ENCODE peak calls at places on chromosomes 1 and 21, in seven cellular contexts. One of them, this sample, is unnamed.

GRCh38 chr1:104780470-104781078 is 1030.9 kb downstream of the AMY1C start:
- DNase-seq in IMR-90: peak
- DNase-seq in stomach: no peak
- DNase-seq in endothelial cell of umbilical vein: peak
- DNase-seq in H1: no peak
- DNase-seq in adrenal gland: peak
- DNase-seq in body of pancreas: no peak
- DNase-seq in this sample: peak

GRCh38 chr1:226829105-226829504 is 41.3 kb upstream of the PSEN2 start:
- DNase-seq in IMR-90: no peak
- DNase-seq in stomach: no peak
- DNase-seq in endothelial cell of umbilical vein: no peak
- DNase-seq in H1: no peak
- DNase-seq in adrenal gland: no peak
- DNase-seq in body of pancreas: no peak
- DNase-seq in this sample: no peak

GRCh38 chr1:37360011-37360410 is 114.4 kb upstream of the ZC3H12A start:
- DNase-seq in IMR-90: no peak
- DNase-seq in stomach: no peak
- DNase-seq in endothelial cell of umbilical vein: no peak
- DNase-seq in H1: no peak
- DNase-seq in adrenal gland: no peak
- DNase-seq in body of pancreas: no peak
- DNase-seq in this sample: no peak

GRCh38 chr1:55640708-55641473 is 425.7 kb upstream of the USP24 start:
- DNase-seq in IMR-90: no peak
- DNase-seq in stomach: peak
- DNase-seq in endothelial cell of umbilical vein: peak
- DNase-seq in H1: no peak
- DNase-seq in adrenal gland: peak
- DNase-seq in body of pancreas: peak
- DNase-seq in this sample: no peak

GRCh38 chr1:22184892-22185612 is 42.2 kb upstream of the WNT4 start:
- DNase-seq in IMR-90: no peak
- DNase-seq in stomach: peak
- DNase-seq in endothelial cell of umbilical vein: no peak
- DNase-seq in H1: no peak
- DNase-seq in adrenal gland: peak
- DNase-seq in body of pancreas: peak
- DNase-seq in this sample: no peak

GRCh38 chr1:98556521-98557158 is 104.9 kb upstream of the SNX7 start:
- DNase-seq in IMR-90: peak
- DNase-seq in stomach: no peak
- DNase-seq in endothelial cell of umbilical vein: peak
- DNase-seq in H1: no peak
- DNase-seq in adrenal gland: no peak
- DNase-seq in body of pancreas: no peak
- DNase-seq in this sample: peak

GRCh38 chr1:151458936-151459330 is 361 bp downstream of the POGZ start:
- DNase-seq in IMR-90: peak
- DNase-seq in stomach: peak
- DNase-seq in endothelial cell of umbilical vein: peak
- DNase-seq in H1: no peak
- DNase-seq in adrenal gland: peak
- DNase-seq in body of pancreas: peak
- DNase-seq in this sample: peak

GRCh38 chr1:25623731-25624130 is 7.1 kb downstream of the MAN1C1 start:
- DNase-seq in IMR-90: no peak
- DNase-seq in stomach: no peak
- DNase-seq in endothelial cell of umbilical vein: no peak
- DNase-seq in H1: no peak
- DNase-seq in adrenal gland: no peak
- DNase-seq in body of pancreas: no peak
- DNase-seq in this sample: no peak

GRCh38 chr1:53195211-53195909 is 1.3 kb upstream of the CPT2 start:
- DNase-seq in IMR-90: no peak
- DNase-seq in stomach: no peak
- DNase-seq in endothelial cell of umbilical vein: no peak
- DNase-seq in H1: no peak
- DNase-seq in adrenal gland: no peak
- DNase-seq in body of pancreas: peak
- DNase-seq in this sample: no peak

GRCh38 chr1:238409947-238410346 is 519.2 kb upstream of the ZP4 start:
- DNase-seq in IMR-90: peak
- DNase-seq in stomach: no peak
- DNase-seq in endothelial cell of umbilical vein: no peak
- DNase-seq in H1: no peak
- DNase-seq in adrenal gland: no peak
- DNase-seq in body of pancreas: no peak
- DNase-seq in this sample: no peak

DNA sequence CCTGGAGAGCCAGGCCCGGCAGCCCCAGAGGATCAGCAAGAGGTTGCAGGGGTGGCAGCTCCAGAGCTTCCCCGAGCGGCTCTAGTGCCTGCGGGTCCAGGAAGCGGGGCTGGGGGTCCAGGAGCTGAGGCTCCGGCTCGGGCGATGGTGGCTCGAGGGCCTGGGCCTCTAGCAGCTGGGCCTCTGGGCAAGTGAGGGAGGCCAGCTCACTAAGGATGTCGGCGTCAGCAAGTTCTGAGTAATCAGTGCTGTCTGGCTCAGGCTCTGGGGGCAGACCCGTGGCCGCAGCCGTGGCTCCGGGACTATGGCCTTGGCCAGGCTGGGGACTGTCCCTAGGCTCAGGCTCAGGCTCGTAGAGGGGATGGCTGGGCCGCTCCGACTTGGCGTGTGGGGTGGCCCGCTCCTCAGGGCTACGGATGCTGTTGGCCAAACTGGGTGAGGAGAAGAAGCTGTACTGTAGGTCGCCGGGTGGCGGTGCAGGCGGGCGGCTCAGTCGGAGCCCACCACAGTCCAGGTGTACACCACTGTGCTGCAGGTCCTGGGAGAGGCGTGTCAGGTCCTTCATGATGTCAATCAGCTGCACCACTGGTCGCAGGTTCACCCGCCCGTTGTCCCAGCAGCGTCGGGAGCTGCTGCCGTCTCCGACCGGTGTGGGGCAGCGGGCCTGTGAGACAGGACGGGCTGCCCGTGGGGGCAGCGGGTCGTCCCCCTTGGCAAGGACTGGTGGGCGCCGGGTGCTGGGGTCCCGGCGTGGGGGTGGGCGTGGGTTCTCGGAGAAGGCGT is 52.6 kb downstream of the AHDC1 start:
- DNase-seq in IMR-90: no peak
- DNase-seq in stomach: no peak
- DNase-seq in endothelial cell of umbilical vein: no peak
- DNase-seq in H1: no peak
- DNase-seq in adrenal gland: peak
- DNase-seq in body of pancreas: no peak
- DNase-seq in this sample: no peak
- TF ChIP-seq POLR2A in IMR-90: no peak
- TF ChIP-seq POLR2A in stomach: no peak
- TF ChIP-seq POLR2A in endothelial cell of umbilical vein: no peak
- TF ChIP-seq POLR2A in H1: no peak
- TF ChIP-seq POLR2A in adrenal gland: peak
- TF ChIP-seq POLR2A in body of pancreas: no peak
- TF ChIP-seq POLR2A in this sample: no peak

GRCh38 chr1:41870076-41870562 is 48.6 kb downstream of the HIVEP3 start:
- DNase-seq in IMR-90: peak
- DNase-seq in stomach: no peak
- DNase-seq in endothelial cell of umbilical vein: peak
- DNase-seq in H1: no peak
- DNase-seq in adrenal gland: no peak
- DNase-seq in body of pancreas: no peak
- DNase-seq in this sample: no peak
- TF ChIP-seq POLR2A in IMR-90: no peak
- TF ChIP-seq POLR2A in stomach: no peak
- TF ChIP-seq POLR2A in endothelial cell of umbilical vein: no peak
- TF ChIP-seq POLR2A in H1: no peak
- TF ChIP-seq POLR2A in adrenal gland: no peak
- TF ChIP-seq POLR2A in body of pancreas: no peak
- TF ChIP-seq POLR2A in this sample: no peak

GRCh38 chr1:2591581-2592261 is 5.1 kb downstream of the PRXL2B start:
- DNase-seq in IMR-90: no peak
- DNase-seq in stomach: no peak
- DNase-seq in endothelial cell of umbilical vein: no peak
- DNase-seq in H1: no peak
- DNase-seq in adrenal gland: no peak
- DNase-seq in body of pancreas: no peak
- DNase-seq in this sample: no peak

GRCh38 chr1:2594001-2594640 is 7.5 kb downstream of the PRXL2B start:
- DNase-seq in IMR-90: no peak
- DNase-seq in stomach: peak
- DNase-seq in endothelial cell of umbilical vein: peak
- DNase-seq in H1: no peak
- DNase-seq in adrenal gland: peak
- DNase-seq in body of pancreas: peak
- DNase-seq in this sample: no peak

GRCh38 chr1:2593251-2593878 is 6.8 kb downstream of the PRXL2B start:
- DNase-seq in IMR-90: no peak
- DNase-seq in stomach: no peak
- DNase-seq in endothelial cell of umbilical vein: no peak
- DNase-seq in H1: no peak
- DNase-seq in adrenal gland: no peak
- DNase-seq in body of pancreas: peak
- DNase-seq in this sample: no peak

GRCh38 chr1:2591233-2591580 is 4.6 kb downstream of the PRXL2B start:
- DNase-seq in IMR-90: no peak
- DNase-seq in stomach: no peak
- DNase-seq in endothelial cell of umbilical vein: no peak
- DNase-seq in H1: no peak
- DNase-seq in adrenal gland: no peak
- DNase-seq in body of pancreas: no peak
- DNase-seq in this sample: no peak

GRCh38 chr1:2592672-2593071 is 6.1 kb downstream of the PRXL2B start:
- DNase-seq in IMR-90: no peak
- DNase-seq in stomach: peak
- DNase-seq in endothelial cell of umbilical vein: no peak
- DNase-seq in H1: no peak
- DNase-seq in adrenal gland: no peak
- DNase-seq in body of pancreas: peak
- DNase-seq in this sample: no peak
- TF ChIP-seq POLR2A in IMR-90: no peak
- TF ChIP-seq POLR2A in stomach: no peak
- TF ChIP-seq POLR2A in endothelial cell of umbilical vein: no peak
- TF ChIP-seq POLR2A in H1: no peak
- TF ChIP-seq POLR2A in adrenal gland: no peak
- TF ChIP-seq POLR2A in body of pancreas: peak
- TF ChIP-seq POLR2A in this sample: no peak

DNA sequence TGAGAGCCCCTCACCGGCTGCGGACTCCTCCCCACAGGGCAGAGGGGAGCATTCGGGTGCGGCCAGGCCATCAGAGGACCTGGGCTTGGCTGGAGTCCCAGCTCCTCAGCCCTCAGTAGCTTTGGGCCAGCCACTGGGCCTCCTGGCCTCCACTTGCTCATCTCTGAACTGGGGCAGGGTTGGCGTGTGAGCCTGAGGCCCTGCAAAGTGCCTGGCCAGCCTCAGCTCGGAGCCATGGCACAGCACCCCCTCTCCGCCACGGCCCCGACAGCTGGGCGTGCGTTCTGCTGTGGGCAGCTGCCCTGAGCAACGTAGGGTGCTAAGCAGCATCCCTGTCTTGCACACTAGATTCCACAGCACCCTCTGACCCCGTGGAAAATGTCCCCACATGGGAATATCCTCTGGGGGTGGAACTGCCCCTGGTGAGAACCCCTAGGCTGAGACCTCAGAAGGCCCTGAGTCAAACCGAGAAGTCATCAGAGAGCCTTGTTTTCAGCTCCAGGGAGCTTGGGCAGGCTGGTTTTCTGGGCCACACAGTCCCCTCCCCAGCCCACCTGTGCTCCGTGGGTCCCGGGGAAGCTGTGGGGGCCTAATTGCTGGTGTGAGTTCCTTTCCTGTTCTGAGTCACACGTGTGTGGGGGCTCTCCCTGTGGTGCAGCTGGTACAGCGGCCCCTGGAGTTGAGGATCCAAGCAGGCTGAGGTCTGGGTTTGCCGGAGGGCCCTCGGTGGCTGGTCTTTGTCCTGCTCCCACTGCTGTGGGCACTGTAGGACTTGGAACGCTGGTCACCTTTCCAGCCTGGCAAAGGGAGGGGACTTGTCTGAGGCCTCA is 24.5 kb downstream of the TP73 start:
- DNase-seq in IMR-90: no peak
- DNase-seq in stomach: no peak
- DNase-seq in endothelial cell of umbilical vein: no peak
- DNase-seq in H1: no peak
- DNase-seq in adrenal gland: no peak
- DNase-seq in body of pancreas: no peak
- DNase-seq in this sample: no peak
- TF ChIP-seq POLR2A in IMR-90: no peak
- TF ChIP-seq POLR2A in stomach: no peak
- TF ChIP-seq POLR2A in endothelial cell of umbilical vein: no peak
- TF ChIP-seq POLR2A in H1: no peak
- TF ChIP-seq POLR2A in adrenal gland: no peak
- TF ChIP-seq POLR2A in body of pancreas: no peak
- TF ChIP-seq POLR2A in this sample: no peak

GRCh38 chr21:26788783-26789182 is 56.4 kb downstream of the ADAMTS1 start:
- DNase-seq in IMR-90: peak
- DNase-seq in stomach: no peak
- DNase-seq in endothelial cell of umbilical vein: peak
- DNase-seq in H1: no peak
- DNase-seq in adrenal gland: peak
- DNase-seq in body of pancreas: peak
- DNase-seq in this sample: no peak
- TF ChIP-seq POLR2A in IMR-90: no peak
- TF ChIP-seq POLR2A in stomach: no peak
- TF ChIP-seq POLR2A in endothelial cell of umbilical vein: no peak
- TF ChIP-seq POLR2A in H1: no peak
- TF ChIP-seq POLR2A in adrenal gland: no peak
- TF ChIP-seq POLR2A in body of pancreas: no peak
- TF ChIP-seq POLR2A in this sample: no peak

GRCh38 chr1:154998818-154999650 is 3.6 kb upstream of the ZBTB7B start:
- DNase-seq in IMR-90: peak
- DNase-seq in stomach: peak
- DNase-seq in endothelial cell of umbilical vein: peak
- DNase-seq in H1: no peak
- DNase-seq in adrenal gland: peak
- DNase-seq in body of pancreas: peak
- DNase-seq in this sample: peak
- TF ChIP-seq POLR2A in IMR-90: no peak
- TF ChIP-seq POLR2A in stomach: no peak
- TF ChIP-seq POLR2A in endothelial cell of umbilical vein: no peak
- TF ChIP-seq POLR2A in H1: no peak
- TF ChIP-seq POLR2A in adrenal gland: no peak
- TF ChIP-seq POLR2A in body of pancreas: no peak
- TF ChIP-seq POLR2A in this sample: no peak

GRCh38 chr1:10803971-10804820 is 7.8 kb upstream of the CASZ1 start:
- DNase-seq in IMR-90: no peak
- DNase-seq in stomach: peak
- DNase-seq in endothelial cell of umbilical vein: no peak
- DNase-seq in H1: no peak
- DNase-seq in adrenal gland: no peak
- DNase-seq in body of pancreas: peak
- DNase-seq in this sample: no peak
- TF ChIP-seq POLR2A in IMR-90: no peak
- TF ChIP-seq POLR2A in stomach: no peak
- TF ChIP-seq POLR2A in endothelial cell of umbilical vein: no peak
- TF ChIP-seq POLR2A in H1: no peak
- TF ChIP-seq POLR2A in adrenal gland: no peak
- TF ChIP-seq POLR2A in body of pancreas: no peak
- TF ChIP-seq POLR2A in this sample: no peak